ENCODE peak calls at places on chromosomes 13 and 19, in seven cellular contexts. O is BE2C, Q is brain microvascular endothelial cell, M is GM06990, J is BJ, A is tibial artery, N is heart right ventricle. T is an unnamed sample.

GRCh38 chr13:34107814-34108213 is 289.9 kb downstream of the RFC3 start:
- DNase-seq in N (no peak), M (no peak), A (no peak), Q (no peak), O (no peak), J (no peak), T (no peak)

GRCh38 chr13:32147976-32148375 is 116.4 kb downstream of the FRY start:
- DNase-seq in O (no peak), N (no peak), Q (no peak), J (no peak), M (no peak), A (no peak), T (no peak)

GRCh38 chr13:80256352-80256932 is 84.5 kb downstream of the SPRY2 start:
- DNase-seq in Q (no peak), A (no peak), J (no peak), O (no peak), N (no peak), M (peak), T (no peak)

GRCh38 chr19:34276614-34277013 is 22.3 kb downstream of the GARRE1 start:
- DNase-seq in A (no peak), N (no peak), O (no peak), M (no peak), Q (no peak), J (no peak), T (no peak)

GRCh38 chr13:80214521-80214941 is 126.4 kb downstream of the SPRY2 start:
- DNase-seq in J (no peak), A (no peak), N (no peak), M (no peak), O (peak), Q (no peak), T (no peak)

GRCh38 chr13:73677041-73677589 is 457.1 kb downstream of the KLF12 start:
- DNase-seq in M (no peak), A (no peak), Q (peak), O (no peak), J (no peak), N (no peak), T (no peak)

GRCh38 chr13:109657395-109657794 is 129.0 kb downstream of the IRS2 start:
- DNase-seq in Q (no peak), M (no peak), A (no peak), O (no peak), J (no peak), N (no peak), T (no peak)

GRCh38 chr13:67351915-67352314 is 121.8 kb upstream of the PCDH9 start:
- DNase-seq in M (no peak), N (no peak), O (no peak), Q (no peak), J (no peak), A (no peak), T (no peak)

GRCh38 chr13:99303863-99304521 is 3.2 kb downstream of the GPR183 start:
- DNase-seq in N (no peak), O (no peak), J (no peak), Q (no peak), M (peak), A (peak), T (no peak)

GRCh38 chr19:42436006-42436405 is 6.7 kb downstream of the CXCL17 start:
- DNase-seq in N (no peak), A (no peak), Q (no peak), M (no peak), O (no peak), J (peak), T (no peak)

GRCh38 chr19:6233827-6234511 is 45.8 kb downstream of the MLLT1 start:
- DNase-seq in J (no peak), M (no peak), O (peak), N (peak), A (no peak), Q (no peak), T (no peak)

GRCh38 chr13:39965309-39965708 is 309.8 kb downstream of the COG6 start:
- DNase-seq in N (no peak), O (no peak), M (no peak), Q (no peak), J (no peak), A (no peak), T (no peak)

GRCh38 chr13:22107549-22107948 is 436.7 kb downstream of the FGF9 start:
- DNase-seq in O (no peak), A (no peak), J (no peak), N (no peak), M (no peak), Q (no peak), T (no peak)

GRCh38 chr19:8001995-8002849 is 3.2 kb downstream of the ELAVL1 start:
- DNase-seq in N (peak), J (no peak), M (peak), O (peak), Q (peak), A (peak), T (peak)

GRCh38 chr13:44972956-44973581 is 16.2 kb downstream of the NUFIP1 start:
- DNase-seq in J (no peak), N (no peak), O (no peak), A (no peak), M (no peak), Q (no peak), T (no peak)

GRCh38 chr19:45492627-45493470 is 4.0 kb downstream of the RTN2 start:
- DNase-seq in O (no peak), N (peak), J (peak), A (peak), M (peak), Q (peak), T (no peak)

GRCh38 chr13:64428196-64428595 is 2801.9 kb downstream of the PCDH9 start:
- DNase-seq in A (no peak), N (no peak), M (no peak), J (peak), O (no peak), Q (no peak), T (no peak)

GRCh38 chr13:94382520-94382919 is 97.0 kb downstream of the DCT start:
- DNase-seq in J (no peak), O (no peak), A (no peak), M (no peak), Q (no peak), N (no peak), T (no peak)

GRCh38 chr13:109509154-109509905 is 277.1 kb downstream of the IRS2 start:
- DNase-seq in O (no peak), N (no peak), M (no peak), Q (peak), A (no peak), J (peak), T (no peak)

GRCh38 chr19:5358173-5358800 is 17.7 kb upstream of the PTPRS start:
- DNase-seq in Q (no peak), N (no peak), O (no peak), A (no peak), J (no peak), M (no peak), T (no peak)

GRCh38 chr19:44939668-44940067 is 2.4 kb upstream of the APOC4 start:
- DNase-seq in J (no peak), Q (no peak), A (no peak), M (no peak), N (no peak), O (no peak), T (no peak)

GRCh38 chr19:4015705-4016402 is 8.3 kb downstream of the PIAS4 start:
- DNase-seq in O (peak), A (no peak), M (no peak), N (no peak), J (no peak), Q (no peak), T (no peak)

GRCh38 chr13:108034909-108035308 is 180.4 kb downstream of the LIG4 start:
- DNase-seq in N (no peak), M (no peak), A (no peak), Q (no peak), O (no peak), J (no peak), T (no peak)

GRCh38 chr19:16386619-16387240 is 62.1 kb downstream of the KLF2 start:
- DNase-seq in Q (peak), J (no peak), M (no peak), A (no peak), O (peak), N (no peak), T (peak)

GRCh38 chr13:49064459-49064858 is 88.7 kb downstream of the FNDC3A start:
- DNase-seq in M (no peak), A (no peak), J (no peak), O (peak), N (no peak), Q (no peak), T (no peak)

GRCh38 chr13:49058761-49059160 is 83.0 kb downstream of the FNDC3A start:
- DNase-seq in Q (no peak), N (no peak), J (no peak), O (no peak), A (no peak), M (peak), T (no peak)

GRCh38 chr13:49060698-49061387 is 85.1 kb downstream of the FNDC3A start:
- DNase-seq in Q (no peak), A (no peak), J (no peak), N (no peak), O (no peak), M (no peak), T (no peak)

GRCh38 chr13:49063526-49063925 is 87.8 kb downstream of the FNDC3A start:
- DNase-seq in Q (no peak), N (no peak), M (no peak), O (no peak), J (no peak), A (no peak), T (no peak)

GRCh38 chr13:49062297-49062896 is 86.7 kb downstream of the FNDC3A start:
- DNase-seq in J (no peak), N (no peak), M (no peak), O (no peak), A (no peak), Q (no peak), T (no peak)
- H3K4me3 ChIP-seq in J (no peak), N (no peak), M (no peak), O (no peak), A (no peak), Q (no peak), T (no peak)

GRCh38 chr19:41352609-41353465 is 885 bp downstream of the TGFB1 start:
- DNase-seq in N (peak), A (peak), J (no peak), O (peak), Q (peak), M (peak), T (no peak)
- TF ChIP-seq CTCF in N (peak), A (no peak), J (peak), O (peak), Q (peak), M (peak), T (peak)

GRCh38 chr13:71290963-71291937 is 575.8 kb downstream of the DACH1 start:
- DNase-seq in N (no peak), Q (peak), J (no peak), M (peak), A (no peak), O (no peak), T (peak)
- H3K4me3 ChIP-seq in N (peak), Q (no peak), J (no peak), M (peak), A (peak), O (no peak), T (no peak)

GRCh38 chr13:49499889-49500660 is 4.3 kb downstream of the PHF11 start:
- DNase-seq in A (no peak), J (peak), Q (peak), M (no peak), N (no peak), O (no peak), T (no peak)

GRCh38 chr13:49494645-49495044 is 1.1 kb upstream of the PHF11 start:
- DNase-seq in A (no peak), N (no peak), M (no peak), Q (no peak), J (no peak), O (no peak), T (no peak)

GRCh38 chr13:49497272-49497671 is 1.5 kb downstream of the PHF11 start:
- DNase-seq in M (no peak), J (no peak), N (no peak), O (no peak), Q (no peak), A (no peak), T (no peak)

GRCh38 chr13:49498211-49498610 is 2.5 kb downstream of the PHF11 start:
- DNase-seq in J (no peak), O (no peak), A (no peak), Q (no peak), N (no peak), M (no peak), T (no peak)

DNA sequence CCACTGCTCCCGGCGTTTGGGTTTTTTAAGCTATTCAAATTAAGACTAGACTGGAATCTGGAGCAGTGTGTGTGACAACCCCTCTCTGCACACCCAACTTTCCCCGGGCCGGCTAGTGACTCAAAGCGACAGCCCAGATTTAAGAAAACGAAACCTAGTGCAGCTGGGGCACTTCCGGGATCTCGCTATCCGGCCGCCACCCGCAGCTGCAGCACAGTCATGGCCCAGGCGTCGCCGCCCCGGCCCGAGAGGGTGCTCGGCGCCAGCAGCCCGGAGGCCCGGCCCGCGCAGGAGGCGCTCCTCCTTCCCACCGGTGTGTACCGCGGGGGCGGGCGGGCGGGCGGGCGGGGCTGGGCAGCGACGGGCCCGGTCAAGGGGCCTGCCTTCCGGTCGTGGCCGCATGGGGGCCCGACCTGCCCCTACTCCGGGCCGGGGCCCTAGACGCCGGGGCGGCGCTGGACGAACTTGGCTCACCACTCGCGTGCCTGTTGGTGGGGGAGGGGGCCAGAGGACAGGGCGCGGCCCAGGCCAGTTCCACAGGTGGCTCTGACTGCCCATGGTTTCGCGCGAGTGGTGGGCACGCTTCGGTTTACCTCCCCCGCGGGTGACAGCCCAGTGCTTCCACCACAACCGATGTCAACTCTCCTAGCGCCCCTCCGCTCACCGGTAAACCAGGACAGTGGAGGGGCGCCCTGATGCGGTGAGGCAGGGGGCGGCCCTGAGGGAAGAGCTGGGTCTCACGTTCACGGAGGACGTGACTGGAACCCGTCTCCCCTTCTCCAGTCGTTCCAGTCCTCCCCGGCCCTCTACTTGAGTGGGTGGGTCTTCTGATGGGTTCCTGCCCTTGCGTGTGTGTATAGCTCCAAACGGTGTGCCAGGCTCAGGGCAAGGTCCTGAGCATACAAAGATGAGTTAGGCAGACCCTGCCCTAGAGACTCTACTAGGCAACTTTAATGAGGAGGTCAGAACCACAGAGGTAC is at the start of gene PHF11:
- DNase-seq in M (peak), N (peak), Q (peak), A (peak), J (peak), O (peak), T (peak)
- TF ChIP-seq CTCF in M (peak), N (no peak), Q (no peak), A (no peak), J (peak), O (no peak), T (no peak)

GRCh38 chr13:113816925-113817859 is 46.7 kb downstream of the GAS6 start:
- DNase-seq in A (peak), Q (peak), N (peak), O (peak), J (peak), M (peak), T (peak)
- H3K4me3 ChIP-seq in A (peak), Q (no peak), N (peak), O (no peak), J (no peak), M (no peak), T (peak)

T was measured in GM12864.